ENCODE peak calls at places on chromosome 1, in five cellular contexts. One of them, this sample, is unnamed.
A peak's percentile ranks its signal among the peaks of the same experiment; 100 is the strongest.

GRCh38 chr1:113830039-113830438 is 17.8 kb upstream of the RSBN1 start:
- DNase-seq in tibial nerve: no peak
- DNase-seq in Peyer's patch: no peak
- DNase-seq in IMR-90: peak; percentile 61
- DNase-seq in effector memory CD4-positive, alpha-beta T cell: no peak
- DNase-seq in this sample: no peak

GRCh38 chr1:7247158-7247557 is 461.9 kb downstream of the CAMTA1 start:
- DNase-seq in tibial nerve: no peak
- DNase-seq in Peyer's patch: no peak
- DNase-seq in IMR-90: no peak
- DNase-seq in effector memory CD4-positive, alpha-beta T cell: no peak
- DNase-seq in this sample: no peak

GRCh38 chr1:10178602-10179407 is 31.6 kb upstream of the KIF1B start:
- DNase-seq in tibial nerve: no peak
- DNase-seq in Peyer's patch: no peak
- DNase-seq in IMR-90: no peak
- DNase-seq in effector memory CD4-positive, alpha-beta T cell: no peak
- DNase-seq in this sample: no peak

GRCh38 chr1:236416165-236416564 is 22.1 kb downstream of the EDARADD start:
- DNase-seq in tibial nerve: no peak
- DNase-seq in Peyer's patch: no peak
- DNase-seq in IMR-90: no peak
- DNase-seq in effector memory CD4-positive, alpha-beta T cell: peak; percentile 16
- DNase-seq in this sample: no peak

GRCh38 chr1:119853155-119853554 is 41.9 kb upstream of the REG4 start:
- DNase-seq in tibial nerve: no peak
- DNase-seq in Peyer's patch: no peak
- DNase-seq in IMR-90: no peak
- DNase-seq in effector memory CD4-positive, alpha-beta T cell: no peak
- DNase-seq in this sample: no peak

GRCh38 chr1:212635141-212635601 is 26.6 kb downstream of the ATF3 start:
- DNase-seq in tibial nerve: no peak
- DNase-seq in Peyer's patch: no peak
- DNase-seq in IMR-90: peak; percentile 74
- DNase-seq in effector memory CD4-positive, alpha-beta T cell: no peak
- DNase-seq in this sample: no peak

GRCh38 chr1:119327436-119328155 is 41.0 kb upstream of the HAO2 start:
- DNase-seq in tibial nerve: peak; percentile 14
- DNase-seq in Peyer's patch: peak; percentile 55
- DNase-seq in IMR-90: no peak
- DNase-seq in effector memory CD4-positive, alpha-beta T cell: no peak
- DNase-seq in this sample: peak; percentile 17

GRCh38 chr1:6911974-6912373 is 126.7 kb downstream of the CAMTA1 start:
- DNase-seq in tibial nerve: no peak
- DNase-seq in Peyer's patch: no peak
- DNase-seq in IMR-90: peak; percentile 4
- DNase-seq in effector memory CD4-positive, alpha-beta T cell: no peak
- DNase-seq in this sample: no peak

GRCh38 chr1:32068891-32069590 is 3.7 kb upstream of the TMEM39B start:
- DNase-seq in tibial nerve: no peak
- DNase-seq in Peyer's patch: no peak
- DNase-seq in IMR-90: peak; percentile 62
- DNase-seq in effector memory CD4-positive, alpha-beta T cell: no peak
- DNase-seq in this sample: no peak

GRCh38 chr1:39782103-39782502 is 6.6 kb downstream of the BMP8B start:
- DNase-seq in tibial nerve: no peak
- DNase-seq in Peyer's patch: peak; percentile 40
- DNase-seq in IMR-90: no peak
- DNase-seq in effector memory CD4-positive, alpha-beta T cell: no peak
- DNase-seq in this sample: no peak

GRCh38 chr1:40363721-40364120 is 9.8 kb upstream of the SMAP2 start:
- DNase-seq in tibial nerve: no peak
- DNase-seq in Peyer's patch: peak; percentile 59
- DNase-seq in IMR-90: no peak
- DNase-seq in effector memory CD4-positive, alpha-beta T cell: no peak
- DNase-seq in this sample: no peak

GRCh38 chr1:182087951-182088350 is 26.4 kb upstream of the ZNF648 start:
- DNase-seq in tibial nerve: no peak
- DNase-seq in Peyer's patch: no peak
- DNase-seq in IMR-90: no peak
- DNase-seq in effector memory CD4-positive, alpha-beta T cell: peak; percentile 33
- DNase-seq in this sample: no peak

GRCh38 chr1:209388358-209388757 is 195.2 kb upstream of the CAMK1G start:
- DNase-seq in tibial nerve: no peak
- DNase-seq in Peyer's patch: no peak
- DNase-seq in IMR-90: no peak
- DNase-seq in effector memory CD4-positive, alpha-beta T cell: no peak
- DNase-seq in this sample: no peak

GRCh38 chr1:239810071-239810481 is 281.6 kb upstream of the FMN2 start:
- DNase-seq in tibial nerve: no peak
- DNase-seq in Peyer's patch: no peak
- DNase-seq in IMR-90: no peak
- DNase-seq in effector memory CD4-positive, alpha-beta T cell: no peak
- DNase-seq in this sample: no peak

GRCh38 chr1:112507896-112508241 is 896 bp upstream of the WNT2B start:
- DNase-seq in tibial nerve: no peak
- DNase-seq in Peyer's patch: no peak
- DNase-seq in IMR-90: no peak
- DNase-seq in effector memory CD4-positive, alpha-beta T cell: no peak
- DNase-seq in this sample: no peak

GRCh38 chr1:31776032-31776431 is 11.9 kb upstream of the ADGRB2 start:
- DNase-seq in tibial nerve: no peak
- DNase-seq in Peyer's patch: no peak
- DNase-seq in IMR-90: no peak
- DNase-seq in effector memory CD4-positive, alpha-beta T cell: no peak
- DNase-seq in this sample: no peak

GRCh38 chr1:164191191-164191590 is 367.8 kb upstream of the PBX1 start:
- DNase-seq in tibial nerve: no peak
- DNase-seq in Peyer's patch: no peak
- DNase-seq in IMR-90: no peak
- DNase-seq in effector memory CD4-positive, alpha-beta T cell: no peak
- DNase-seq in this sample: no peak

GRCh38 chr1:63662846-63663245 is 69.6 kb downstream of the PGM1 start:
- DNase-seq in tibial nerve: no peak
- DNase-seq in Peyer's patch: no peak
- DNase-seq in IMR-90: peak; percentile 64
- DNase-seq in effector memory CD4-positive, alpha-beta T cell: no peak
- DNase-seq in this sample: no peak

GRCh38 chr1:247273013-247273412 is 17.1 kb downstream of the VN1R5 start:
- DNase-seq in tibial nerve: no peak
- DNase-seq in Peyer's patch: no peak
- DNase-seq in IMR-90: no peak
- DNase-seq in effector memory CD4-positive, alpha-beta T cell: no peak
- DNase-seq in this sample: no peak

GRCh38 chr1:41318135-41318534 is 43.1 kb upstream of the FOXO6 start:
- DNase-seq in tibial nerve: no peak
- DNase-seq in Peyer's patch: no peak
- DNase-seq in IMR-90: no peak
- DNase-seq in effector memory CD4-positive, alpha-beta T cell: no peak
- DNase-seq in this sample: no peak

GRCh38 chr1:181743878-181744312 is 260.6 kb downstream of the CACNA1E start:
- DNase-seq in tibial nerve: no peak
- DNase-seq in Peyer's patch: no peak
- DNase-seq in IMR-90: no peak
- DNase-seq in effector memory CD4-positive, alpha-beta T cell: no peak
- DNase-seq in this sample: no peak

GRCh38 chr1:108877324-108877812 is 583 bp downstream of the GPSM2 start:
- DNase-seq in tibial nerve: peak; percentile 54
- DNase-seq in Peyer's patch: no peak
- DNase-seq in IMR-90: peak; percentile 30
- DNase-seq in effector memory CD4-positive, alpha-beta T cell: no peak
- DNase-seq in this sample: no peak

GRCh38 chr1:237799762-237800474 is 90.8 kb downstream of the ZP4 start:
- DNase-seq in tibial nerve: no peak
- DNase-seq in Peyer's patch: peak; percentile 80
- DNase-seq in IMR-90: peak; percentile 4
- DNase-seq in effector memory CD4-positive, alpha-beta T cell: no peak
- DNase-seq in this sample: peak; percentile 49

GRCh38 chr1:37945743-37946702 is 830 bp downstream of the INPP5B start:
- DNase-seq in tibial nerve: peak; percentile 61
- DNase-seq in Peyer's patch: peak; percentile 61
- DNase-seq in IMR-90: peak; percentile 95
- DNase-seq in effector memory CD4-positive, alpha-beta T cell: no peak
- DNase-seq in this sample: no peak

GRCh38 chr1:239250353-239251035 is 135.9 kb upstream of the CHRM3 start:
- DNase-seq in tibial nerve: no peak
- DNase-seq in Peyer's patch: no peak
- DNase-seq in IMR-90: no peak
- DNase-seq in effector memory CD4-positive, alpha-beta T cell: no peak
- DNase-seq in this sample: no peak

GRCh38 chr1:89261926-89262540 is 10.6 kb downstream of the GBP5 start:
- DNase-seq in tibial nerve: no peak
- DNase-seq in Peyer's patch: no peak
- DNase-seq in IMR-90: no peak
- DNase-seq in effector memory CD4-positive, alpha-beta T cell: no peak
- DNase-seq in this sample: no peak

GRCh38 chr1:14758962-14759361 is 160.5 kb downstream of the KAZN start:
- DNase-seq in tibial nerve: no peak
- DNase-seq in Peyer's patch: no peak
- DNase-seq in IMR-90: no peak
- DNase-seq in effector memory CD4-positive, alpha-beta T cell: no peak
- DNase-seq in this sample: no peak

GRCh38 chr1:5862051-5862825 is 130.0 kb downstream of the NPHP4 start:
- DNase-seq in tibial nerve: no peak
- DNase-seq in Peyer's patch: no peak
- DNase-seq in IMR-90: no peak
- DNase-seq in effector memory CD4-positive, alpha-beta T cell: no peak
- DNase-seq in this sample: no peak

GRCh38 chr1:101820080-101820479 is 176.6 kb downstream of the OLFM3 start:
- DNase-seq in tibial nerve: no peak
- DNase-seq in Peyer's patch: no peak
- DNase-seq in IMR-90: peak; percentile 15
- DNase-seq in effector memory CD4-positive, alpha-beta T cell: no peak
- DNase-seq in this sample: no peak

GRCh38 chr1:219354962-219355361 is 181.3 kb downstream of the LYPLAL1 start:
- DNase-seq in tibial nerve: no peak
- DNase-seq in Peyer's patch: no peak
- DNase-seq in IMR-90: no peak
- DNase-seq in effector memory CD4-positive, alpha-beta T cell: no peak
- DNase-seq in this sample: no peak

GRCh38 chr1:203597386-203598040 is 29.1 kb upstream of the ATP2B4 start:
- DNase-seq in tibial nerve: no peak
- DNase-seq in Peyer's patch: no peak
- DNase-seq in IMR-90: no peak
- DNase-seq in effector memory CD4-positive, alpha-beta T cell: no peak
- DNase-seq in this sample: no peak

GRCh38 chr1:206503591-206504362 is 3.6 kb upstream of the RASSF5 start:
- DNase-seq in tibial nerve: peak; percentile 66
- DNase-seq in Peyer's patch: no peak
- DNase-seq in IMR-90: peak; percentile 98
- DNase-seq in effector memory CD4-positive, alpha-beta T cell: no peak
- DNase-seq in this sample: no peak

GRCh38 chr1:218364028-218364710 is 19.0 kb downstream of the TGFB2 start:
- DNase-seq in tibial nerve: no peak
- DNase-seq in Peyer's patch: no peak
- DNase-seq in IMR-90: peak; percentile 46
- DNase-seq in effector memory CD4-positive, alpha-beta T cell: no peak
- DNase-seq in this sample: no peak

GRCh38 chr1:107690491-107690890 is 274.5 kb downstream of the VAV3 start:
- DNase-seq in tibial nerve: no peak
- DNase-seq in Peyer's patch: no peak
- DNase-seq in IMR-90: no peak
- DNase-seq in effector memory CD4-positive, alpha-beta T cell: no peak
- DNase-seq in this sample: no peak

GRCh38 chr1:107689157-107689556 is 275.8 kb downstream of the VAV3 start:
- DNase-seq in tibial nerve: no peak
- DNase-seq in Peyer's patch: no peak
- DNase-seq in IMR-90: no peak
- DNase-seq in effector memory CD4-positive, alpha-beta T cell: no peak
- DNase-seq in this sample: no peak

GRCh38 chr1:107689733-107690132 is 275.2 kb downstream of the VAV3 start:
- DNase-seq in tibial nerve: no peak
- DNase-seq in Peyer's patch: no peak
- DNase-seq in IMR-90: no peak
- DNase-seq in effector memory CD4-positive, alpha-beta T cell: no peak
- DNase-seq in this sample: no peak

GRCh38 chr1:107692580-107693345 is 272.2 kb downstream of the VAV3 start:
- DNase-seq in tibial nerve: no peak
- DNase-seq in Peyer's patch: no peak
- DNase-seq in IMR-90: no peak
- DNase-seq in effector memory CD4-positive, alpha-beta T cell: no peak
- DNase-seq in this sample: no peak

GRCh38 chr1:107691542-107691941 is 273.4 kb downstream of the VAV3 start:
- DNase-seq in tibial nerve: no peak
- DNase-seq in Peyer's patch: no peak
- DNase-seq in IMR-90: no peak
- DNase-seq in effector memory CD4-positive, alpha-beta T cell: no peak
- DNase-seq in this sample: no peak
- H3K27ac ChIP-seq in tibial nerve: no peak overlapping the region
- H3K27ac ChIP-seq in Peyer's patch: no peak overlapping the region
- H3K27ac ChIP-seq in IMR-90: no peak overlapping the region
- H3K27ac ChIP-seq in effector memory CD4-positive, alpha-beta T cell: no peak overlapping the region
- H3K27ac ChIP-seq in this sample: no peak overlapping the region

DNA sequence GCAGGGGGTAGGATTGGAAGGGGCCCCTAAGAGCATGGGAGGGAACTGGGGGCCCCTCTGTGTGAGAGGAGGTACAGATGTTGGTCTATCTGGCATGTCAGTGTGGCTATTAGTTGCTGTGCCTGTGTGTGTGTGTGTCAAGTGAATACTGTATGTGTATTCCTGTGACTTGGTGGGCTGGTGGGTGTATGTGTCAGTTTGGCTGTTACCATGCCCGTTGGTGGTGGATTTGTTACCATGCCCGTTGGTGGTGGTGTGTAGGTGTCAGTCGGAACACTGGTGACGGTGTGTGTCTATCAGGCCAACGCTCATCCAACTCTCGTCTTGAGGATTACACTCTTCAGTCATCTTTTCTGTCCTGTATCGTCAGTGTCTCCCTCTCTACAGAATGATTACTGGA is 22.6 kb downstream of the TFAP2E start:
- DNase-seq in tibial nerve: no peak
- DNase-seq in Peyer's patch: no peak
- DNase-seq in IMR-90: no peak
- DNase-seq in effector memory CD4-positive, alpha-beta T cell: no peak
- DNase-seq in this sample: no peak
- H3K27ac ChIP-seq in tibial nerve: no peak overlapping the region
- H3K27ac ChIP-seq in Peyer's patch: no peak overlapping the region
- H3K27ac ChIP-seq in IMR-90: no peak overlapping the region
- H3K27ac ChIP-seq in effector memory CD4-positive, alpha-beta T cell: no peak overlapping the region
- H3K27ac ChIP-seq in this sample: no peak overlapping the region

GRCh38 chr1:115258302-115258866 is 79.7 kb downstream of the NGF start:
- DNase-seq in tibial nerve: no peak
- DNase-seq in Peyer's patch: no peak
- DNase-seq in IMR-90: peak; percentile 80
- DNase-seq in effector memory CD4-positive, alpha-beta T cell: no peak
- DNase-seq in this sample: no peak
- H3K27ac ChIP-seq in tibial nerve: no peak overlapping the region
- H3K27ac ChIP-seq in Peyer's patch: no peak overlapping the region
- H3K27ac ChIP-seq in IMR-90: no peak overlapping the region
- H3K27ac ChIP-seq in effector memory CD4-positive, alpha-beta T cell: no peak overlapping the region
- H3K27ac ChIP-seq in this sample: no peak overlapping the region

GRCh38 chr1:23210351-23210785 is 6.9 kb downstream of the HTR1D start:
- DNase-seq in tibial nerve: no peak
- DNase-seq in Peyer's patch: no peak
- DNase-seq in IMR-90: no peak
- DNase-seq in effector memory CD4-positive, alpha-beta T cell: no peak
- DNase-seq in this sample: no peak
- H3K27ac ChIP-seq in tibial nerve: no peak overlapping the region
- H3K27ac ChIP-seq in Peyer's patch: no peak overlapping the region
- H3K27ac ChIP-seq in IMR-90: no peak overlapping the region
- H3K27ac ChIP-seq in effector memory CD4-positive, alpha-beta T cell: no peak overlapping the region
- H3K27ac ChIP-seq in this sample: no peak overlapping the region

This sample was measured in caudate nucleus.